ENCODE peak calls at places on chromosomes 13 and 19, in nine cellular contexts. Q is NCI-H1436; W is substantia nigra; E is T-helper 9 cell; B is EL; O is GM23338; R is NCI-H2107; A is naive thymus-derived CD8-positive, alpha-beta T cell; D is cardiac fibroblast. M is an unnamed sample.

GRCh38 chr19:50967924-50968708 is 1.3 kb downstream of the KLK6 start:
- DNase-seq in R (no peak), A (no peak), W (no peak), E (no peak), D (no peak), B (no peak), O (peak), Q (no peak), M (no peak)

GRCh38 chr13:113342820-113343691 is 20.9 kb downstream of the GRTP1 start:
- DNase-seq in E (no peak), B (no peak), W (no peak), A (no peak), R (no peak), O (no peak), D (no peak), Q (no peak), M (no peak)

GRCh38 chr13:94550030-94550738 is 45.8 kb downstream of the TGDS start:
- DNase-seq in Q (peak), R (no peak), O (peak), B (peak), E (no peak), W (no peak), A (no peak), D (peak), M (no peak)

GRCh38 chr13:76955236-76955635 is 6.9 kb downstream of the ACOD1 start:
- DNase-seq in B (no peak), E (no peak), O (no peak), R (no peak), W (no peak), A (no peak), D (no peak), Q (no peak), M (no peak)

GRCh38 chr13:98869408-98870090 is 108.3 kb downstream of the DOCK9 start:
- DNase-seq in D (peak), O (no peak), B (no peak), E (no peak), W (no peak), Q (no peak), A (no peak), R (no peak), M (no peak)

GRCh38 chr13:105035092-105035491 is 1500.4 kb downstream of the EFNB2 start:
- DNase-seq in D (no peak), R (no peak), B (no peak), O (no peak), Q (no peak), A (no peak), W (no peak), E (no peak), M (no peak)

GRCh38 chr13:102394158-102395053 is 7.4 kb downstream of the FGF14 start:
- DNase-seq in Q (peak), R (peak), W (peak), B (peak), O (peak), E (peak), A (peak), D (peak), M (peak)

GRCh38 chr13:36973621-36974268 is 25.4 kb downstream of the ALG5 start:
- DNase-seq in D (no peak), E (no peak), O (no peak), W (no peak), R (no peak), A (no peak), Q (no peak), B (no peak), M (no peak)

GRCh38 chr13:30053904-30054303 is 203.5 kb upstream of the UBL3 start:
- DNase-seq in A (no peak), R (no peak), E (no peak), W (no peak), D (no peak), O (peak), Q (no peak), B (no peak), M (no peak)

GRCh38 chr13:23378009-23378632 is 55.4 kb downstream of the SACS start:
- DNase-seq in Q (no peak), A (peak), D (peak), E (no peak), O (peak), R (no peak), B (peak), W (no peak), M (peak)

GRCh38 chr19:41366089-41366488 is 2.1 kb upstream of the B9D2 start:
- DNase-seq in R (no peak), W (no peak), D (no peak), B (no peak), Q (no peak), E (no peak), A (no peak), O (peak), M (no peak)

GRCh38 chr19:2982556-2982955 is 5.2 kb downstream of the TLE6 start:
- DNase-seq in W (no peak), E (no peak), D (no peak), A (no peak), B (no peak), Q (no peak), O (no peak), R (no peak), M (no peak)

GRCh38 chr13:42137856-42138537 is 89.5 kb downstream of the DGKH start:
- DNase-seq in O (no peak), A (no peak), E (no peak), D (peak), B (peak), W (no peak), Q (no peak), R (no peak), M (no peak)

GRCh38 chr19:50798943-50799851 is 9.0 kb downstream of the ACP4 start:
- DNase-seq in W (no peak), R (no peak), A (no peak), E (no peak), Q (no peak), D (no peak), O (no peak), B (no peak), M (no peak)

GRCh38 chr19:43675269-43675879 is 5.4 kb upstream of the PLAUR start:
- DNase-seq in R (no peak), O (peak), Q (no peak), W (no peak), B (peak), D (peak), A (no peak), E (no peak), M (no peak)

GRCh38 chr19:15210323-15210774 is 9.6 kb upstream of the NOTCH3 start:
- DNase-seq in R (no peak), A (no peak), Q (no peak), E (no peak), D (peak), B (peak), O (no peak), W (no peak), M (no peak)

GRCh38 chr13:74068471-74068870 is 65.7 kb downstream of the KLF12 start:
- DNase-seq in Q (no peak), B (no peak), D (no peak), A (peak), O (no peak), E (no peak), W (no peak), R (no peak), M (no peak)